ENCODE peak calls at places on chromosomes 11 and 22, in five cellular contexts. One of them, this sample, is unnamed.

GRCh38 chr11:62444271-62444833 is 25.5 kb downstream of the SCGB1A1 start:
- DNase-seq in H9: peak
- DNase-seq in HCT116: no peak
- DNase-seq in coronary artery: peak
- DNase-seq in prostate gland: no peak
- DNase-seq in this sample: peak

GRCh38 chr11:47388697-47389576 is 10.6 kb upstream of the SPI1 start:
- DNase-seq in coronary artery: no peak
- DNase-seq in H9: no peak
- DNase-seq in HCT116: no peak
- DNase-seq in prostate gland: peak
- DNase-seq in this sample: no peak

GRCh38 chr22:49236541-49237075 is 591.1 kb downstream of the BRD1 start:
- DNase-seq in H9: peak
- DNase-seq in HCT116: no peak
- DNase-seq in coronary artery: peak
- DNase-seq in prostate gland: peak
- DNase-seq in this sample: no peak

GRCh38 chr11:67408437-67409200 is 4.7 kb downstream of the TBC1D10C start:
- DNase-seq in H9: no peak
- DNase-seq in prostate gland: no peak
- DNase-seq in HCT116: no peak
- DNase-seq in coronary artery: no peak
- DNase-seq in this sample: no peak

GRCh38 chr22:16961477-16962186 is 46.4 kb downstream of the GAB4 start:
- DNase-seq in prostate gland: no peak
- DNase-seq in H9: no peak
- DNase-seq in coronary artery: no peak
- DNase-seq in HCT116: no peak
- DNase-seq in this sample: no peak

GRCh38 chr11:72418834-72419560 is 15.3 kb downstream of the CLPB start:
- DNase-seq in HCT116: no peak
- DNase-seq in H9: no peak
- DNase-seq in prostate gland: no peak
- DNase-seq in coronary artery: peak
- DNase-seq in this sample: no peak

GRCh38 chr22:26923498-26923897 is 266.1 kb downstream of the MIAT start:
- DNase-seq in coronary artery: no peak
- DNase-seq in prostate gland: no peak
- DNase-seq in H9: no peak
- DNase-seq in HCT116: no peak
- DNase-seq in this sample: no peak

GRCh38 chr22:20031732-20032406 is 11.0 kb downstream of the TANGO2 start:
- DNase-seq in HCT116: no peak
- DNase-seq in H9: peak
- DNase-seq in prostate gland: no peak
- DNase-seq in coronary artery: no peak
- DNase-seq in this sample: peak

GRCh38 chr11:7570938-7571337 is 57.1 kb downstream of the PPFIBP2 start:
- DNase-seq in coronary artery: no peak
- DNase-seq in H9: peak
- DNase-seq in prostate gland: no peak
- DNase-seq in HCT116: no peak
- DNase-seq in this sample: no peak

GRCh38 chr22:36056980-36057379 is 28.4 kb upstream of the RBFOX2 start:
- DNase-seq in HCT116: no peak
- DNase-seq in H9: no peak
- DNase-seq in prostate gland: no peak
- DNase-seq in coronary artery: no peak
- DNase-seq in this sample: no peak

GRCh38 chr22:18091916-18092526 is 14.2 kb downstream of the PEX26 start:
- DNase-seq in H9: no peak
- DNase-seq in prostate gland: peak
- DNase-seq in HCT116: no peak
- DNase-seq in coronary artery: no peak
- DNase-seq in this sample: no peak

GRCh38 chr11:128905345-128906184 is 14.4 kb downstream of the KCNJ5 start:
- DNase-seq in HCT116: peak
- DNase-seq in prostate gland: peak
- DNase-seq in H9: peak
- DNase-seq in coronary artery: no peak
- DNase-seq in this sample: peak

GRCh38 chr22:25892678-25893077 is 150.7 kb downstream of the MYO18B start:
- DNase-seq in H9: no peak
- DNase-seq in prostate gland: no peak
- DNase-seq in HCT116: no peak
- DNase-seq in coronary artery: no peak
- DNase-seq in this sample: no peak

GRCh38 chr22:25898707-25899365 is 156.8 kb downstream of the MYO18B start:
- DNase-seq in coronary artery: no peak
- DNase-seq in H9: peak
- DNase-seq in HCT116: peak
- DNase-seq in prostate gland: no peak
- DNase-seq in this sample: no peak

GRCh38 chr22:25896592-25896991 is 154.6 kb downstream of the MYO18B start:
- DNase-seq in coronary artery: no peak
- DNase-seq in HCT116: no peak
- DNase-seq in prostate gland: no peak
- DNase-seq in H9: no peak
- DNase-seq in this sample: no peak

GRCh38 chr22:25895678-25896077 is 153.7 kb downstream of the MYO18B start:
- DNase-seq in HCT116: no peak
- DNase-seq in prostate gland: no peak
- DNase-seq in coronary artery: no peak
- DNase-seq in H9: no peak
- DNase-seq in this sample: no peak

GRCh38 chr22:25896098-25896497 is 154.1 kb downstream of the MYO18B start:
- DNase-seq in H9: no peak
- DNase-seq in HCT116: no peak
- DNase-seq in prostate gland: no peak
- DNase-seq in coronary artery: no peak
- DNase-seq in this sample: no peak
- TF ChIP-seq CTCF in H9: peak
- TF ChIP-seq CTCF in HCT116: peak
- TF ChIP-seq CTCF in prostate gland: no peak
- TF ChIP-seq CTCF in coronary artery: no peak
- TF ChIP-seq CTCF in this sample: no peak

DNA sequence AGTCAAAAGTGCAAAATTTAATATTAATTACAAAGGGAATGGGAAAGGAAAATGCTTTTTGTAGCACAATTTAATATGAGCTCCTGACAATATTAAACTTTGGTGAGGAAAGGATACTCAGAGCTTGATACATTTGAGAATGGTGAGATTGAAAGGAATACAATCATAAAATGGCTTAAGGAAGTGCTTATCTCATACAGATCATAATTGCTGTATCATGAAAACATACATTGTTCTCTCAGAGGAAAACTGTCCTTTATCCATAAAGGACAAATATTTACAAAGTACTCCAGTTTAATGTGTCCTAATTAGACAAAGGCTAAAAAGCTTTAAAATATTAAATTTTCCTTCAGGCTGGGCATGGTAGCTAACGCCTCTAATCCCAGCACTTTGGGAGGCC is 260.4 kb downstream of the TMEM135 start:
- DNase-seq in prostate gland: no peak
- DNase-seq in coronary artery: no peak
- DNase-seq in H9: no peak
- DNase-seq in HCT116: no peak
- DNase-seq in this sample: no peak
- TF ChIP-seq CTCF in prostate gland: no peak
- TF ChIP-seq CTCF in coronary artery: no peak
- TF ChIP-seq CTCF in H9: no peak
- TF ChIP-seq CTCF in HCT116: no peak
- TF ChIP-seq CTCF in this sample: no peak

DNA sequence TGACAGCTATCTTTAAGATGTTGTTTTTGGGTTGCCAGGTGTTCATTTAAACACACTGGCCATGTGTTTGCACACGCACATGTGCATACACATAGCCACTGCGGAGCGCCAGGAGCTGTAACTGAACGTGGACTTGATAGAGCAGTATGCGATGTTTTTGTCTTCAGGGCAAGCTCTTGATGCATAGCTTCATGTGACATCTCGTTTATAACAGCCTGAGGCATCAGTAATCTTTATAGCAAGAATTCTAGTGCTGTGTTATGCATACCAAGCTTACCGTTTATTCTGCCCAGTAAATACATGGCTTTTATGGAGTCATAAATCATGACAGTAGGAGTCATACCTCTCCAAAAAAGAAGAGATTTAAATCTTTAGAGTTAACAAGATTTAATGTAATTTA is 87.0 kb downstream of the ATXN10 start:
- DNase-seq in H9: no peak
- DNase-seq in coronary artery: no peak
- DNase-seq in HCT116: no peak
- DNase-seq in prostate gland: no peak
- DNase-seq in this sample: no peak
- TF ChIP-seq CTCF in H9: no peak
- TF ChIP-seq CTCF in coronary artery: no peak
- TF ChIP-seq CTCF in HCT116: no peak
- TF ChIP-seq CTCF in prostate gland: no peak
- TF ChIP-seq CTCF in this sample: no peak

GRCh38 chr22:21573750-21574494 is 6.4 kb downstream of the UBE2L3 start:
- DNase-seq in prostate gland: no peak
- DNase-seq in H9: no peak
- DNase-seq in HCT116: no peak
- DNase-seq in coronary artery: no peak
- DNase-seq in this sample: no peak
- TF ChIP-seq CTCF in prostate gland: no peak
- TF ChIP-seq CTCF in H9: no peak
- TF ChIP-seq CTCF in HCT116: no peak
- TF ChIP-seq CTCF in coronary artery: no peak
- TF ChIP-seq CTCF in this sample: no peak

GRCh38 chr11:120239713-120240640 is at the start of gene POU2F3:
- DNase-seq in prostate gland: no peak
- DNase-seq in HCT116: no peak
- DNase-seq in H9: peak
- DNase-seq in coronary artery: no peak
- DNase-seq in this sample: no peak
- TF ChIP-seq CTCF in prostate gland: no peak
- TF ChIP-seq CTCF in HCT116: peak
- TF ChIP-seq CTCF in H9: peak
- TF ChIP-seq CTCF in coronary artery: no peak
- TF ChIP-seq CTCF in this sample: no peak

GRCh38 chr22:31490496-31490925 is 869 bp upstream of the EIF4ENIF1 start:
- DNase-seq in HCT116: peak
- DNase-seq in H9: peak
- DNase-seq in coronary artery: no peak
- DNase-seq in prostate gland: peak
- DNase-seq in this sample: peak
- TF ChIP-seq CTCF in HCT116: no peak
- TF ChIP-seq CTCF in H9: no peak
- TF ChIP-seq CTCF in coronary artery: no peak
- TF ChIP-seq CTCF in prostate gland: no peak
- TF ChIP-seq CTCF in this sample: no peak

DNA sequence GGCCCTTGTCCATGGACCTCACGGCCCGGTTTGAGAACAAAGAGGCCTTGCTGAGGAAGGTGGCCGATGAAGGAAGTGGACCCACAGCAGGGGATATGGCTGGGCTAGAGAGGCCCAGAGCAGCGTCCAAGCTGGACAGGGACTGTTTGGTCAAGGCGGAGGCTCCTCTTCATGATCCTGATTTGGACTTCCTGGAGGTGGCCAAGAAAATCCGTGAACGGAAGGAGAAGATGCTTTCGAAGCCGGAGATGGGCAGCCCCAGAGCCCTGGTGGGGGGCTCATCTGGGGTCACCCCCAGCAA is 76.3 kb downstream of the KIAA1671 start:
- DNase-seq in H9: no peak
- DNase-seq in HCT116: no peak
- DNase-seq in coronary artery: no peak
- DNase-seq in prostate gland: no peak
- DNase-seq in this sample: no peak
- TF ChIP-seq CTCF in H9: no peak
- TF ChIP-seq CTCF in HCT116: no peak
- TF ChIP-seq CTCF in coronary artery: no peak
- TF ChIP-seq CTCF in prostate gland: no peak
- TF ChIP-seq CTCF in this sample: no peak

GRCh38 chr11:82676483-82677094 is 57.1 kb downstream of the FAM181B start:
- DNase-seq in H9: no peak
- DNase-seq in prostate gland: no peak
- DNase-seq in coronary artery: no peak
- DNase-seq in HCT116: no peak
- DNase-seq in this sample: no peak
- TF ChIP-seq CTCF in H9: peak
- TF ChIP-seq CTCF in prostate gland: no peak
- TF ChIP-seq CTCF in coronary artery: peak
- TF ChIP-seq CTCF in HCT116: peak
- TF ChIP-seq CTCF in this sample: no peak

DNA sequence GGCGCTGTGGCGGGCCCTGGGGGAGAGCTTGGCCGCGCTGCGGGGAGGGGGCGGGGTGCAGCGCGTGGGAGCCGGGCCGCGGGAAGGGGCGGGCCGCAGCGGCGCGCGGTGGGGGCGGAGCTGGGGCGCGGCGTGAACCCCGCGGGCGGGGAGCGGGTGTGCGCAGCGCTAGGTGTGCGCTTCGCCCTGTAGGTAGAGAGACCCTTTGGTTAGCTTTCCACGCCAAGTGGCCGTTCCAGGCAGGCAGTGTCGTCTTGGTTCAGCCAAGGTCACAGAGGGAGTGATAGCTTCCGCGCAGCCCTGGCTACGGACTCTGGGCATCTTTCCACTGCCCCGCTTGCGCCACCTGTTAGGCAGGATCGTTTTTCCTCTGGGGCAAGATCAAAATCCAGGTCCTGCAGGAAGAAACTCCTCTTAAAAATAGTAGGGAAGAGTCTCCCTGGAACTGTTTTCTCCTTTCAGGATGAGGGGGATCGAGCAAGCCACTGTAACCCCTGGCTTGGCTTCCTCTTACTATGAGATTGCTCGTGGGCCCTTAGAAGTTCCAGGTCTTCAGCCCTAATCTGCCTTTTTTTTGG is 434 bp downstream of the BANF1 start:
- DNase-seq in H9: peak
- DNase-seq in HCT116: no peak
- DNase-seq in coronary artery: peak
- DNase-seq in prostate gland: peak
- DNase-seq in this sample: no peak
- TF ChIP-seq CTCF in H9: peak
- TF ChIP-seq CTCF in HCT116: peak
- TF ChIP-seq CTCF in coronary artery: no peak
- TF ChIP-seq CTCF in prostate gland: peak
- TF ChIP-seq CTCF in this sample: no peak

DNA sequence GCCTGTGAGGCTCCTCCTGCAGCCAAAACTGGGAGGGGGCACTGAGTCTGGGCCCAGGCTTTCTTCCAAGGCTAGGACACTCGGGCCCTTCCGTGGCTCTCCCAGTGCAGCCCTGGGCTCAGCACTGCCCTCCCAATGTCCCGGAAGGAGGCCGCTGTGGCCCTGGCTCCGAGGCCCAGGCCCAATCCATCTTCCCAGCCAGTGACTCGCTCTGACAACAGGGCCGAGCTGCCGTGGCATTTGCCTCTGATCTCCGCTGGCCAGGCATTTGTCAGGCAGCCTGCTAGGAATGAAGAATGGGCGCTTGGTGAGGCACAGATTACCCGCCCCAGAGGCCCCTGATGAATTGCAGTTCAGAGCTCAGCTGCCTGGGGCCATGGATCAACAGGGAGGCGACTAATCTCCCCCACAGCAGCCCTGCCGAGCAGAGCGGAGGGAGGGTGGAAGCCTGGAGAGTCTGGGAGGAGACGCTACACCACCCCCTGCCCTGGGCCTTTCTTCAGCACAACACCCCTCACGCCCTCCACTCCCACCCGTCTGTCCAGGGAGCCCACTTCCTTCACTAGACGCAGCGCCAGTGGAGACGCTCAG is 8.3 kb downstream of the FXYD2 start:
- DNase-seq in H9: peak
- DNase-seq in prostate gland: no peak
- DNase-seq in coronary artery: no peak
- DNase-seq in HCT116: no peak
- DNase-seq in this sample: no peak
- TF ChIP-seq CTCF in H9: no peak
- TF ChIP-seq CTCF in prostate gland: no peak
- TF ChIP-seq CTCF in coronary artery: no peak
- TF ChIP-seq CTCF in HCT116: no peak
- TF ChIP-seq CTCF in this sample: no peak

This sample was measured in activated B cell treated with CpG ODN at 0.5 μM for 24 hours.